ENCODE peak calls at places on chromosomes 13 and 19, in eight cellular contexts. I is GM12865; Y is activated CD8-positive, alpha-beta memory T cell treated with anti-CD3 and anti-CD28 coated beads for 4 hours; D is NCI-H2171; L is choroid plexus epithelial cell; N is frontal cortex; J is T follicular helper cell; C is IMR-90. R is an unnamed sample.
A peak's percentile ranks its signal among the peaks of the same experiment; 100 is the strongest.

GRCh38 chr19:14004619-14005380 is 1.3 kb downstream of the RFX1 start:
- DNase-seq in N (no peak), J (no peak), C (no peak), L (peak; percentile 15), Y (no peak), D (no peak), I (peak; percentile 55), R (no peak)

GRCh38 chr13:50396001-50396400 is 380.8 kb downstream of the KCNRG start:
- DNase-seq in I (no peak), D (no peak), J (no peak), L (no peak), N (no peak), Y (no peak), C (no peak), R (no peak)

GRCh38 chr19:7545295-7545694 is 9.8 kb downstream of the PNPLA6 start:
- DNase-seq in N (no peak), C (no peak), Y (no peak), L (no peak), J (no peak), I (no peak), D (no peak), R (no peak)

GRCh38 chr13:95133498-95133897 is 167.8 kb downstream of the ABCC4 start:
- DNase-seq in C (no peak), J (no peak), I (no peak), Y (no peak), N (no peak), L (no peak), D (no peak), R (no peak)

GRCh38 chr19:44753932-44754742 is 5.6 kb downstream of the BCL3 start:
- DNase-seq in L (peak; percentile 90), Y (peak; percentile 51), J (no peak), C (peak; percentile 77), I (peak; percentile 91), D (no peak), N (peak; percentile 69), R (peak; percentile 79)

GRCh38 chr19:55644191-55644833 is 863 bp downstream of the ZNF581 start:
- DNase-seq in N (no peak), J (no peak), I (no peak), L (no peak), Y (no peak), C (no peak), D (no peak), R (no peak)

GRCh38 chr19:35249848-35250711 is 1.3 kb downstream of the LSR start:
- DNase-seq in N (no peak), I (no peak), C (no peak), D (no peak), L (no peak), Y (no peak), J (no peak), R (no peak)

GRCh38 chr13:111140562-111141105 is 25.5 kb downstream of the ARHGEF7 start:
- DNase-seq in N (no peak), C (no peak), J (no peak), I (no peak), L (no peak), D (no peak), Y (no peak), R (no peak)

R was measured in esophagus squamous epithelium.